ENCODE peak calls at places on chromosomes 3 and 15, in ten cellular contexts. Y is pancreas, P is IMR-90, M is neuronal stem cell, G is AG04450, C is K562, V is dorsolateral prefrontal cortex, E is spleen, O is colonic mucosa, T is thoracic aorta. I is an unnamed sample.

GRCh38 chr3:190279690-190280089 is 42.6 kb downstream of the CLDN1 start:
- DNase-seq in Y (no peak), P (no peak), M (no peak), G (no peak), C (no peak), V (no peak), E (no peak), O (no peak), T (no peak), I (no peak)

GRCh38 chr3:32083901-32084300 is 22.5 kb upstream of the GPD1L start:
- DNase-seq in Y (no peak), P (no peak), M (no peak), G (no peak), C (no peak), V (no peak), E (no peak), O (no peak), T (no peak), I (no peak)

GRCh38 chr15:76333720-76334437 is 2.7 kb upstream of the ISL2 start:
- DNase-seq in Y (no peak), P (no peak), M (no peak), G (no peak), C (peak; percentile 64), V (no peak), E (no peak), O (no peak), T (no peak), I (no peak)

GRCh38 chr3:186653079-186653710 is 12.6 kb upstream of the HRG start:
- DNase-seq in Y (no peak), P (no peak), M (no peak), G (no peak), C (no peak), V (no peak), E (peak; percentile 80), O (no peak), T (no peak), I (no peak)

GRCh38 chr15:56598991-56599390 is 134.1 kb upstream of the MNS1 start:
- DNase-seq in Y (no peak), P (peak; percentile 77), M (no peak), G (no peak), C (no peak), V (no peak), E (no peak), O (no peak), T (no peak), I (no peak)

GRCh38 chr3:195147649-195148121 is 123.3 kb downstream of the XXYLT1 start:
- DNase-seq in Y (no peak), P (peak; percentile 62), M (no peak), G (no peak), C (no peak), V (no peak), E (peak; percentile 86), O (peak; percentile 60), T (no peak), I (no peak)

GRCh38 chr15:97087337-97087736 is 756.8 kb downstream of the NR2F2 start:
- DNase-seq in Y (no peak), P (no peak), M (no peak), G (no peak), C (no peak), V (no peak), E (no peak), O (no peak), T (no peak), I (no peak)

GRCh38 chr3:152656207-152657001 is 178.5 kb upstream of the P2RY1 start:
- DNase-seq in Y (no peak), P (no peak), M (peak; percentile 24), G (no peak), C (peak; percentile 21), V (no peak), E (no peak), O (no peak), T (no peak), I (no peak)

GRCh38 chr3:55637906-55638635 is 151.0 kb upstream of the WNT5A start:
- DNase-seq in Y (no peak), P (no peak), M (no peak), G (no peak), C (no peak), V (no peak), E (no peak), O (no peak), T (no peak), I (no peak)

GRCh38 chr3:139117136-139117675 is 72.5 kb upstream of the PRR23C start:
- DNase-seq in Y (no peak), P (peak; percentile 76), M (no peak), G (peak; percentile 26), C (no peak), V (no peak), E (no peak), O (peak; percentile 61), T (no peak), I (no peak)

GRCh38 chr3:60967141-60967540 is 284.1 kb downstream of the FHIT start:
- DNase-seq in Y (no peak), P (no peak), M (no peak), G (no peak), C (no peak), V (no peak), E (no peak), O (no peak), T (no peak), I (no peak)

GRCh38 chr15:67740376-67740775 is 84.9 kb upstream of the SKOR1 start:
- DNase-seq in Y (no peak), P (no peak), M (no peak), G (no peak), C (no peak), V (no peak), E (no peak), O (no peak), T (no peak), I (no peak)

GRCh38 chr3:36707623-36708409 is 56.5 kb downstream of the DCLK3 start:
- DNase-seq in Y (no peak), P (peak; percentile 65), M (no peak), G (no peak), C (peak; percentile 72), V (no peak), E (no peak), O (no peak), T (no peak), I (no peak)

GRCh38 chr3:2992534-2992933 is 117.6 kb downstream of the IL5RA start:
- DNase-seq in Y (no peak), P (no peak), M (no peak), G (no peak), C (no peak), V (no peak), E (no peak), O (no peak), T (no peak), I (no peak)

GRCh38 chr3:45546636-45547201 is 47.8 kb upstream of the LIMD1 start:
- DNase-seq in Y (no peak), P (no peak), M (peak; percentile 45), G (no peak), C (peak; percentile 78), V (no peak), E (no peak), O (no peak), T (no peak), I (no peak)

GRCh38 chr15:52559022-52559421 is 9.8 kb downstream of the ARPP19 start:
- DNase-seq in Y (no peak), P (no peak), M (no peak), G (no peak), C (no peak), V (no peak), E (no peak), O (no peak), T (no peak), I (no peak)

DNA sequence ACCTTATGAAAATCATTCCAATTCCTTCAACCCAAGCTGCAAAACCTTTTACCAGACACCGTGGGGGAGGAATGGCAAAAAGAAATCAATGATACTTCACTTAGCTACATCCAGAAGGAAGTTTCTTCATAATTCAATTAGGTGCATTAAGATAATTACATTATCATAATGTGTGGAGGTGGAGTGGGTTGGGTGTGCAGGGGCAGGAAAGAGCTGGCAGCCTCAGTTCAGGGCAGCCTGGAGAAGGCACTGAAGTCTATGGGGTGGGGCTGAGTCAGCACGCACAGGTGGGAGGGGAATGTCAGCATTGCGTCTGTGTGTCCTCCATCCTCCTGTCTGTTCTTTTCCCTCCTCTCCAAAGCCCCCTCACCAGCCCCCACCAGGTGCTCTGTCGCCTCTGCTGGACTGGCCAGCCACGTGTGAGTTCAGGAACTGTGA is 278.8 kb downstream of the GABRG3 start:
- DNase-seq in Y (no peak), P (no peak), M (no peak), G (no peak), C (no peak), V (no peak), E (no peak), O (no peak), T (no peak), I (no peak)
- H3K27ac ChIP-seq in Y (no peak overlapping the region), P (no peak overlapping the region), M (no peak overlapping the region), G (no peak overlapping the region), C (no peak overlapping the region), V (no peak overlapping the region), E (no peak overlapping the region), O (no peak overlapping the region), T (no peak overlapping the region), I (no peak overlapping the region)

GRCh38 chr15:98842192-98842972 is 165.2 kb downstream of the PGPEP1L start:
- DNase-seq in Y (no peak), P (peak; percentile 73), M (no peak), G (no peak), C (no peak), V (no peak), E (no peak), O (no peak), T (no peak), I (no peak)
- H3K27ac ChIP-seq in Y (no peak overlapping the region), P (no peak overlapping the region), M (no peak overlapping the region), G (no peak overlapping the region), C (no peak overlapping the region), V (no peak overlapping the region), E (peak overlapping the region; percentile 20), O (no peak overlapping the region), T (no peak overlapping the region), I (no peak overlapping the region)

DNA sequence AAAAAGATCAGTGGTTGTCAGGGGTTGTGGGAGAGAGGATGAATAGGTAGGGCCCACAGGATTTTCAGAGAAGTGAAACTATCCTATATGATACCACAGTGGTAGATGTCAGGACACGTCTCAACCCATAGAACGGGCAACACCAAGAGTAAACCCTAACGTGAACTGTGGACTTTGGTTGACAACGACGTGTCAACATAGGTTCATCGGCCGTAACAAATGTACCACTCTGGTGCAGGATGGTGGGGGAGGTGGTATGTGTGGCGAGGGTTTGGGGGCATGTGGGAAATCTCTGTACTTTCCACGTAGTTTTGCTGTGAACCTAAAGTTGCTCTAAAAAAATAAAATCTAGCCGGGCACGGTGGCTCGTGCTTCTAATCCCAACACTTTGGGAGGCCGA is 13.0 kb upstream of the PIGZ start:
- DNase-seq in Y (no peak), P (no peak), M (no peak), G (no peak), C (no peak), V (no peak), E (no peak), O (no peak), T (no peak), I (no peak)
- H3K27ac ChIP-seq in Y (no peak overlapping the region), P (no peak overlapping the region), M (no peak overlapping the region), G (no peak overlapping the region), C (no peak overlapping the region), V (no peak overlapping the region), E (no peak overlapping the region), O (no peak overlapping the region), T (no peak overlapping the region), I (no peak overlapping the region)

DNA sequence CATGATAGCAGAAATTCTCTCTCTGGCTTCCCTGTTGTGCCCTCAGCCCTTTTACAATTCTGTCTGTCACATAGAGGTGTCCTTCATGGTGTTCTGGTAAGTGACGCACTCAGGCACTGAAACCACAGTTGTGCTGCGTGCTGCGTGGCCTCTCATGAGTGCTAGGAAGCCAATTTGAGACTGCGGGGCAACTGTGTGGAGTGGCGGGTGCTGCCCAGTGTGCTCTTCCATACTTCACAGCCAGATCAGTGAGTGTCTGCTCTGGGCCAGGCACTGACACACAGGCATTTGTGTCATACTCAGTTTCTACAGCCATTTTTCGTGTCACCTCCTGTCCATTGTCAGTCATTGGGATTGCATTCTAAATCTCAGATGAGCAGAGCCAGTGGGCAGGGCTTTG is 133.1 kb upstream of the PLXNA1 start:
- DNase-seq in Y (no peak), P (no peak), M (no peak), G (no peak), C (no peak), V (no peak), E (peak; percentile 19), O (no peak), T (no peak), I (no peak)
- H3K27ac ChIP-seq in Y (no peak overlapping the region), P (peak overlapping the region; percentile 79), M (peak overlapping the region; percentile 91), G (peak overlapping the region; percentile 71), C (no peak overlapping the region), V (no peak overlapping the region), E (no peak overlapping the region), O (no peak overlapping the region), T (no peak overlapping the region), I (no peak overlapping the region)